ENCODE peak calls at places on chromosome 11, in four cellular contexts. R is HTR-8/SVneo; V is HL-60; D is stimulated activated CD8-positive, alpha-beta memory T cell treated with anti-CD3 and anti-CD28 coated beads, Interleukin-7, amount 100 ng/mL, for 1 hour. G is an unnamed sample.

GRCh38 chr11:14418801-14419417 is 59.9 kb upstream of the RRAS2 start:
- DNase-seq in R (no peak), V (no peak), D (no peak), G (peak; percentile 33)

GRCh38 chr11:101862410-101863233 is 52.2 kb upstream of the CEP126 start:
- DNase-seq in R (peak; percentile 62), V (no peak), D (no peak), G (no peak)

GRCh38 chr11:20035701-20036601 is 124.3 kb downstream of the DBX1 start:
- DNase-seq in R (peak; percentile 84), D (no peak), V (no peak), G (no peak)

GRCh38 chr11:119368121-119369034 is 13.1 kb downstream of the USP2 start:
- DNase-seq in V (no peak), R (no peak), D (no peak), G (peak; percentile 53)

GRCh38 chr11:27720277-27720830 is 20.1 kb upstream of the BDNF start:
- DNase-seq in R (no peak), V (no peak), D (no peak), G (no peak)

GRCh38 chr11:40228671-40229070 is 1230.8 kb downstream of the LRRC4C start:
- DNase-seq in V (no peak), R (no peak), D (no peak), G (no peak)

GRCh38 chr11:130381317-130381716 is 47.1 kb downstream of the ADAMTS8 start:
- DNase-seq in D (no peak), R (no peak), V (no peak), G (no peak)

GRCh38 chr11:115930276-115930675 is 426.1 kb upstream of the CADM1 start:
- DNase-seq in V (no peak), R (no peak), D (no peak), G (no peak)

GRCh38 chr11:75625970-75626691 is 42.7 kb downstream of the MAP6 start:
- DNase-seq in R (peak; percentile 82), V (no peak), D (no peak), G (no peak)

GRCh38 chr11:35588627-35589026 is 29.6 kb upstream of the FJX1 start:
- DNase-seq in R (no peak), D (no peak), V (no peak), G (no peak)

GRCh38 chr11:35487532-35488078 is 37.8 kb downstream of the PAMR1 start:
- DNase-seq in V (no peak), D (no peak), R (no peak), G (peak; percentile 56)

GRCh38 chr11:7513210-7514098 is at the start of gene PPFIBP2:
- DNase-seq in D (peak; percentile 74), R (peak; percentile 76), V (no peak), G (no peak)

GRCh38 chr11:95279921-95280861 is 49.2 kb upstream of the SESN3 start:
- DNase-seq in R (no peak), V (no peak), D (no peak), G (no peak)

GRCh38 chr11:116173946-116174911 is 598.6 kb downstream of the BUD13 start:
- DNase-seq in V (no peak), D (no peak), R (no peak), G (no peak)

GRCh38 chr11:59259867-59260475 is 47.2 kb upstream of the MPEG1 start:
- DNase-seq in D (no peak), R (no peak), V (no peak), G (no peak)

GRCh38 chr11:69198891-69199582 is 43.3 kb downstream of the SMIM38 start:
- DNase-seq in R (no peak), V (no peak), D (no peak), G (no peak)

GRCh38 chr11:69434341-69434960 is 47.0 kb upstream of the LINC01488 start:
- DNase-seq in R (no peak), V (no peak), D (no peak), G (no peak)

GRCh38 chr11:14336507-14337503 is 22.2 kb downstream of the RRAS2 start:
- DNase-seq in D (no peak), V (no peak), R (peak; percentile 58), G (no peak)

GRCh38 chr11:113645593-113646349 is 60.3 kb downstream of the TMPRSS5 start:
- DNase-seq in D (no peak), V (no peak), R (no peak), G (no peak)

GRCh38 chr11:6576471-6577373 is 26.7 kb downstream of the RRP8 start:
- DNase-seq in R (no peak), V (peak; percentile 17), D (no peak), G (peak; percentile 59)

GRCh38 chr11:104819603-104820002 is 78.7 kb downstream of the CASP12 start:
- DNase-seq in V (no peak), R (no peak), D (no peak), G (no peak)

GRCh38 chr11:47620836-47621378 is 21.5 kb downstream of the MTCH2 start:
- DNase-seq in V (no peak), R (no peak), D (no peak), G (no peak)